ENCODE peak calls at places on chromosomes 6 and 20, in ten cellular contexts. P is ascending aorta, Z is SJCRH30, Q is kidney, H is psoas muscle, X is neuronal stem cell, N is GM23338, F is HepG2, S is thoracic aorta, B is spleen. L is an unnamed sample.

GRCh38 chr6:14354919-14355572 is 237.5 kb downstream of the CD83 start:
- DNase-seq in X (no peak), B (no peak), Q (peak; percentile 85), N (no peak), S (peak; percentile 54), P (peak; percentile 22), F (no peak), H (peak; percentile 50), Z (peak; percentile 1), L (no peak)

GRCh38 chr6:107704377-107705013 is 119.6 kb downstream of the SCML4 start:
- DNase-seq in N (peak; percentile 67), H (no peak), X (peak; percentile 54), Q (no peak), S (no peak), B (no peak), P (no peak), F (peak; percentile 29), Z (peak; percentile 73), L (no peak)

GRCh38 chr6:5303711-5304110 is 42.4 kb downstream of the FARS2 start:
- DNase-seq in Z (no peak), P (no peak), B (no peak), X (no peak), N (no peak), F (no peak), Q (no peak), H (no peak), S (no peak), L (no peak)

GRCh38 chr6:134537146-134537555 is 219.2 kb upstream of the SGK1 start:
- DNase-seq in P (no peak), B (no peak), Z (no peak), N (no peak), F (no peak), X (no peak), S (no peak), Q (no peak), H (no peak), L (no peak)

GRCh38 chr6:41039060-41039998 is at the start of gene UNC5CL:
- DNase-seq in N (peak; percentile 88), H (no peak), Q (peak; percentile 91), P (no peak), S (no peak), F (peak; percentile 45), B (no peak), Z (peak; percentile 57), X (no peak), L (peak; percentile 36)

GRCh38 chr6:54053893-54054391 is 57.3 kb upstream of the MLIP start:
- DNase-seq in B (no peak), H (peak; percentile 38), Z (peak; percentile 48), S (peak; percentile 15), F (no peak), Q (no peak), P (no peak), N (peak; percentile 17), X (no peak), L (no peak)

GRCh38 chr6:2162089-2162465 is 83.3 kb downstream of the GMDS start:
- DNase-seq in S (no peak), Q (no peak), X (no peak), F (no peak), H (no peak), B (no peak), Z (no peak), P (no peak), N (no peak), L (no peak)

GRCh38 chr6:30876039-30876730 is 8.1 kb upstream of the DDR1 start:
- DNase-seq in N (no peak), Q (no peak), H (no peak), F (no peak), Z (no peak), B (no peak), X (no peak), P (no peak), S (no peak), L (no peak)

GRCh38 chr20:53942973-53943372 is 127.4 kb downstream of the BCAS1 start:
- DNase-seq in F (peak; percentile 62), S (no peak), P (no peak), Z (no peak), B (no peak), X (no peak), H (no peak), N (no peak), Q (no peak), L (no peak)

GRCh38 chr20:380763-381580 is 412 bp downstream of the TRIB3 start:
- DNase-seq in Q (peak; percentile 89), Z (peak; percentile 67), N (peak; percentile 89), B (peak; percentile 93), F (peak; percentile 86), P (no peak), X (peak; percentile 48), H (peak; percentile 62), S (no peak), L (peak; percentile 22)

GRCh38 chr6:105851181-105851580 is 235.0 kb upstream of the PRDM1 start:
- DNase-seq in S (no peak), X (peak; percentile 20), P (no peak), F (no peak), Z (no peak), Q (no peak), B (no peak), N (peak; percentile 18), H (no peak), L (no peak)

GRCh38 chr20:1434571-1435336 is 31.9 kb downstream of the NSFL1C start:
- DNase-seq in P (peak; percentile 23), X (no peak), Q (no peak), Z (peak; percentile 95), H (no peak), N (peak; percentile 54), B (no peak), F (no peak), S (no peak), L (peak; percentile 59)
- H3K27ac ChIP-seq in P (no peak overlapping the region), X (no peak overlapping the region), Q (no peak overlapping the region), Z (peak overlapping the region; percentile 66), H (no peak overlapping the region), N (no peak overlapping the region), B (peak overlapping the region; percentile 35), F (no peak overlapping the region), S (no peak overlapping the region), L (no peak overlapping the region)

GRCh38 chr6:11194399-11195274 is 37.8 kb downstream of the NEDD9 start:
- DNase-seq in S (no peak), Z (no peak), Q (no peak), H (no peak), P (no peak), B (no peak), N (peak; percentile 57), X (no peak), F (no peak), L (no peak)

GRCh38 chr6:11197846-11198245 is 34.6 kb downstream of the NEDD9 start:
- DNase-seq in P (no peak), N (no peak), B (no peak), Z (no peak), Q (no peak), X (no peak), S (no peak), F (no peak), H (no peak), L (no peak)

GRCh38 chr6:11198663-11199603 is 33.5 kb downstream of the NEDD9 start:
- DNase-seq in Q (no peak), P (no peak), B (no peak), X (no peak), N (no peak), H (no peak), S (no peak), F (no peak), Z (no peak), L (peak; percentile 19)

GRCh38 chr6:11196511-11197174 is 35.8 kb downstream of the NEDD9 start:
- DNase-seq in S (no peak), H (no peak), Q (no peak), P (no peak), Z (peak; percentile 35), N (peak; percentile 59), F (no peak), X (peak; percentile 42), B (no peak), L (no peak)

GRCh38 chr6:11197175-11197535 is 35.3 kb downstream of the NEDD9 start:
- DNase-seq in N (peak; percentile 33), H (no peak), F (no peak), P (no peak), B (no peak), Q (no peak), S (no peak), X (peak; percentile 37), Z (peak; percentile 19), L (no peak)
- H3K4me3 ChIP-seq in N (peak overlapping the region; percentile 18), H (no peak overlapping the region), F (no peak overlapping the region), P (no peak overlapping the region), B (no peak overlapping the region), Q (no peak overlapping the region), S (peak overlapping the region; percentile 41), X (no peak overlapping the region), Z (peak overlapping the region; percentile 44), L (no peak overlapping the region)

DNA sequence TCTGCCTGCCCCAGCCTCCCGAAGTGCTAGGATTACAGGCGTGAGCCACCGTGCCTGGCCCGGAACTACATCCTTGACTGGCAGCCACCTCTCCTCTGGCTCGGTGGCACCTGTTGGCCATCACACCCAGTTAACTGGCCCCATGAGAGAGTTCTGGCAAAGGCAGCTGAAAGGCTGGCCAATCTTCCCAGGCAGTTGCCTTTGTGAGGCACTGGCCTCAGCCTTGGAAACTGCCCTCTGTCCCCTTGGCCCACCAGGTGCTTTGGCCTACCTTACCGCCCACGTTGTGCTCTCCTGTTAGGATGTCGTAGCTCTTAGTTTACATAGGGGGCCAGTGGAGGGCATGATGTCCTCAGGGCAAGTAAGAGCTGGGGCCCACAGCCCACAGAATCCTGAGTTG is 9.6 kb upstream of the MANBAL start:
- DNase-seq in H (no peak), X (no peak), S (no peak), Q (no peak), P (no peak), N (no peak), Z (peak; percentile 69), B (no peak), F (no peak), L (no peak)
- H3K27ac ChIP-seq in H (no peak overlapping the region), X (no peak overlapping the region), S (no peak overlapping the region), Q (no peak overlapping the region), P (no peak overlapping the region), N (no peak overlapping the region), Z (no peak overlapping the region), B (no peak overlapping the region), F (no peak overlapping the region), L (no peak overlapping the region)

GRCh38 chr6:3258720-3259490 is at the start of gene PSMG4:
- DNase-seq in N (peak; percentile 95), S (peak; percentile 68), B (peak; percentile 99), H (peak; percentile 97), Q (peak; percentile 98), X (peak; percentile 87), P (peak; percentile 65), F (peak; percentile 84), Z (peak; percentile 84), L (peak; percentile 85)

GRCh38 chr6:3260772-3261517 is 2.2 kb downstream of the PSMG4 start:
- DNase-seq in N (no peak), X (no peak), S (no peak), Q (peak; percentile 54), F (no peak), H (no peak), Z (no peak), B (no peak), P (no peak), L (no peak)

GRCh38 chr6:3260296-3260695 is 1.5 kb downstream of the PSMG4 start:
- DNase-seq in F (no peak), Z (no peak), B (no peak), S (no peak), P (no peak), H (no peak), Q (peak; percentile 53), N (no peak), X (no peak), L (no peak)

GRCh38 chr6:3259491-3259958 is 778 bp downstream of the PSMG4 start:
- DNase-seq in Q (peak; percentile 79), S (no peak), F (peak; percentile 36), H (no peak), N (peak; percentile 65), Z (peak; percentile 42), X (no peak), B (peak; percentile 80), P (no peak), L (no peak)

GRCh38 chr6:3258201-3258600 is 546 bp upstream of the PSMG4 start:
- DNase-seq in B (no peak), F (no peak), N (no peak), X (no peak), Z (no peak), Q (peak; percentile 53), H (no peak), P (no peak), S (no peak), L (no peak)
- H3K4me3 ChIP-seq in B (peak overlapping the region; percentile 99), F (peak overlapping the region; percentile 96), N (peak overlapping the region; percentile 94), X (peak overlapping the region; percentile 100), Z (peak overlapping the region; percentile 87), Q (peak overlapping the region; percentile 55), H (peak overlapping the region; percentile 93), P (peak overlapping the region; percentile 69), S (peak overlapping the region; percentile 93), L (peak overlapping the region; percentile 86)